ENCODE peak calls at places on chromosomes 4 and X, in four cellular contexts. E, A, F and L are unnamed samples.

GRCh38 chr4:11608992-11609391 is 180.3 kb upstream of the HS3ST1 start:
- DNase-seq in F (no peak), A (no peak), E (no peak), L (no peak)

GRCh38 chr4:135243960-135244561 is 1042.5 kb upstream of the PABPC4L start:
- DNase-seq in A (no peak), E (no peak), F (no peak), L (no peak)

GRCh38 chr4:150211821-150212445 is 133.7 kb downstream of the DCLK2 start:
- DNase-seq in E (no peak), F (no peak), A (no peak), L (no peak)

GRCh38 chr4:23324291-23324690 is 565.6 kb downstream of the PPARGC1A start:
- DNase-seq in E (no peak), F (no peak), A (no peak), L (no peak)

GRCh38 chr4:70402762-70403161 is 5.0 kb downstream of the OPRPN start:
- DNase-seq in E (no peak), A (no peak), F (no peak), L (no peak)

GRCh38 chrX:136076942-136077341 is 70.4 kb upstream of the FHL1 start:
- DNase-seq in A (no peak), F (no peak), E (no peak), L (no peak)

GRCh38 chrX:107506596-107507031 is 57.2 kb downstream of the FRMPD3 start:
- DNase-seq in A (no peak), F (no peak), E (no peak), L (no peak)

GRCh38 chr4:53055716-53056413 is 193.7 kb downstream of the RASL11B start:
- DNase-seq in A (no peak), E (no peak), F (no peak), L (no peak)

GRCh38 chrX:38262715-38263620 is 42.3 kb upstream of the SRPX start:
- DNase-seq in A (no peak), F (no peak), E (no peak), L (no peak)

GRCh38 chr4:41696131-41696530 is 52.4 kb downstream of the PHOX2B start:
- DNase-seq in A (no peak), E (no peak), F (no peak), L (no peak)

GRCh38 chr4:44725166-44725565 is 1.2 kb downstream of the GNPDA2 start:
- DNase-seq in F (no peak), E (no peak), A (no peak), L (no peak)

GRCh38 chr4:184163813-184164212 is 53.9 kb downstream of the ENPP6 start:
- DNase-seq in F (no peak), A (no peak), E (peak), L (no peak)

GRCh38 chr4:87108142-87108546 is 112.3 kb downstream of the KLHL8 start:
- DNase-seq in A (no peak), F (no peak), E (no peak), L (no peak)

GRCh38 chr4:102537280-102537679 is 36.1 kb downstream of the NFKB1 start:
- DNase-seq in E (no peak), A (no peak), F (no peak), L (no peak)

GRCh38 chr4:4424499-4425115 is 37.7 kb downstream of the NSG1 start:
- DNase-seq in A (no peak), E (no peak), F (no peak), L (no peak)

GRCh38 chrX:24189490-24189889 is 40.0 kb downstream of the ZFX start:
- DNase-seq in A (no peak), E (no peak), F (no peak), L (no peak)

GRCh38 chrX:155632424-155633100 is 19.8 kb upstream of the TMLHE start:
- DNase-seq in E (no peak), A (no peak), F (no peak), L (no peak)

GRCh38 chr4:24686866-24687672 is 102.7 kb upstream of the DHX15 start:
- DNase-seq in F (no peak), A (no peak), E (no peak), L (no peak)

GRCh38 chrX:9646471-9647038 is 119.1 kb downstream of the GPR143 start:
- DNase-seq in F (no peak), E (no peak), A (no peak), L (no peak)
- TF ChIP-seq POLR2AphosphoS5 in F (no peak), E (no peak), A (no peak), L (no peak)

GRCh38 chr4:2800691-2801596 is 8.1 kb downstream of the SH3BP2 start:
- DNase-seq in F (peak), A (no peak), E (no peak), L (no peak)
- TF ChIP-seq POLR2A in F (no peak), A (no peak), E (no peak), L (no peak)

GRCh38 chr4:1675802-1676137 is 8.3 kb downstream of the FAM53A start:
- DNase-seq in A (no peak), F (peak), E (no peak), L (no peak)
- TF ChIP-seq POLR2AphosphoS5 in A (no peak), F (no peak), E (no peak), L (no peak)

DNA sequence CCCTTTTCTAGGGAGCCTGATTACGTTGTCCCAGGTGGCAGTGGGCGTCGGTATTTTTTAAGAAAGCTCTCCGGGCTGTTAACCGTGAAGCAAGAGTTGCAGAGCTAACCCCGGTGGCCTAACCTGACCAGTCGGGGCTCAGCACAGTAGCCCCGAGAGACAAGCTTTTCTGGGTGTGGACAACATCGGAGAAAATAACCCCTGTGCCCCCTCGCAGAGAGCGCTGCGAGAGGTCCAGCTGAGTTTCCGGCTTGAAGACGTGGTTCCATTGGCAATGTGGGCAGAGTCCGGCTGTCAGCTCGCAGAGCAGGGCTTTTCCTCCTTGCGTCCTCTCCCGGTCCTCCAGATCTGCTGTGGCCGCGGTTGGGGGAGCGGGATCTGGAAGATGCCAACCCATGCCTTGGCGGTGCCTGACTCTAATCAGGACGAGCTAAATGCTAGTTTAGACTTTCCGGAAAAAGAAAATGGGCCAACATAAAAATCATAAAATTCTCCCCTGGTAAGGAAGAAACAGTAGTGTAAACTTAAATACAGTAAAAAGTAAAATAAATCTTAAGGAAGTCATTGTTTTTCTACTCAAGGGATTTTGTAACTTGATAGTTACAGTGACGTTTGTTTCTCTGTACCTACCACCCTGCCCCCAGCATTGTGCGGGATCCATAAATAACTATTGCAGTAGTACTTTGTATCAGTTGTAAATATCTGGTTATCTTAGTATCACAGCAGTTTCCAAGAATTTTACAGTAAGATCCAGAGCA is 603 bp upstream of the PLA2G12A start:
- DNase-seq in F (peak), A (peak), E (no peak), L (no peak)
- TF ChIP-seq POLR2A in F (no peak), A (peak), E (no peak), L (no peak)

GRCh38 chr4:118279920-118280432 is 72.8 kb downstream of the PRSS12 start:
- DNase-seq in A (no peak), E (no peak), F (no peak), L (no peak)
- TF ChIP-seq POLR2AphosphoS5 in A (no peak), E (peak), F (no peak), L (no peak)

GRCh38 chr4:89023140-89023539 is 33.8 kb downstream of the FAM13A start:
- DNase-seq in A (no peak), E (no peak), F (no peak), L (no peak)

GRCh38 chr4:89022426-89023128 is 34.4 kb downstream of the FAM13A start:
- DNase-seq in E (no peak), F (no peak), A (no peak), L (no peak)

GRCh38 chr4:89021678-89022077 is 35.3 kb downstream of the FAM13A start:
- DNase-seq in A (no peak), F (no peak), E (no peak), L (no peak)

GRCh38 chr4:89026542-89026941 is 30.4 kb downstream of the FAM13A start:
- DNase-seq in F (no peak), E (no peak), A (no peak), L (no peak)

GRCh38 chr4:89024051-89024675 is 32.8 kb downstream of the FAM13A start:
- DNase-seq in F (no peak), E (peak), A (no peak), L (peak)
- TF ChIP-seq POLR2A in F (no peak), E (no peak), A (no peak), L (no peak)

GRCh38 chrX:9456250-9457074 is 8.4 kb upstream of the TBL1X start:
- DNase-seq in E (no peak), A (no peak), F (no peak), L (no peak)
- TF ChIP-seq POLR2AphosphoS5 in E (no peak), A (no peak), F (no peak), L (no peak)

GRCh38 chr4:143555676-143556075 is 42.2 kb downstream of the SMARCA5 start:
- DNase-seq in F (no peak), E (no peak), A (no peak), L (no peak)

GRCh38 chr4:143554728-143555597 is 41.5 kb downstream of the SMARCA5 start:
- DNase-seq in F (no peak), E (no peak), A (no peak), L (no peak)

GRCh38 chr4:143559757-143560147 is 46.2 kb downstream of the SMARCA5 start:
- DNase-seq in F (peak), E (no peak), A (no peak), L (no peak)

GRCh38 chr4:143558286-143558685 is 44.8 kb downstream of the SMARCA5 start:
- DNase-seq in F (no peak), E (no peak), A (no peak), L (no peak)

DNA sequence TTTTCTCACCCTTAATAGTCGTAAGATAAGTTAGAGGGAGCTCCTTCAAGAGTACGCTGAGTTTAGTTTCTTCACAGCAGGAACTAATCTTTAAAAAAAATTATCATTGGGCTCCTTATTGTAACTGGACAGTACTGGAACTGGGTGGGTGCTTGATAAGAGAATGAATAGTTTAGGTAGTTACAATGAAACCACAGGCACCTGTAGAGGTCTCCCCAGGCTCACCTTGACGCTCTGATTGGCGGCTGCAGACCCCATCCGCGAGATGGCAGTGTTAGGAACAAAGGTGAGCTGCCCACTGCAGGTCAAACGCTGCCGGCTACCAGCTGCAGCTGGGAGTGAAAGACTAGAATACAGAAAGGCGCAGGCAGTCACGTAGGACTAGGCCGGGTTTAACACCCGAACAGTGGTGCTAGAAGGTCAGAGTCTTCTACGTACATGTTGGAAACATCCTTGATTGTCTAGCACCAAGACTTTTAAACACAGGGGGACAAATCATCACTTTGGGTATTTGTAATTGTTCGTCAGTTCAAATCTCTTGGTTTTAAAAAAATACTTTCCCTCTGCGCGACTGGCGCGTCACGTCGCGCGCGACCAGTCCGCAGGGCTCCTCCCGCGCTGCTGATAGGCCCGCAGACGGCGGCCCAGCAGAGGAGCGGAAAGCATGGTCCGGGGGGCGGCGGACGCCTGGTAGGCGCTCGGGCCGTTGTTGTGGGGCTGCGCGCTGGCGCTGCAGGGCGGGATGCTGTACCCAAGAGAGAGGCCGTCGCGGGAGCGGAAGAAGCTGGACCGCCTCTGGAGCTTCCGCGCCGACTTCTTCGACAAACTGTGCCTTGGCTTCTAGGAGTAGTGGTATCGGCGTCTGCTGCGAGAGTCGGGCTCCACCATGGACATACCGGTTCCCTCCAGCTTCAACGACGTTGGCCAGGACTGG is 45.6 kb downstream of the SMARCA5 start:
- DNase-seq in A (peak), F (peak), E (peak), L (peak)
- TF ChIP-seq POLR2A in A (no peak), F (no peak), E (no peak), L (peak)

GRCh38 chr4:174136013-174136412 is 147.5 kb downstream of the FBXO8 start:
- DNase-seq in F (no peak), E (no peak), A (no peak), L (no peak)

GRCh38 chr4:174137698-174138097 is 145.8 kb downstream of the FBXO8 start:
- DNase-seq in A (no peak), F (no peak), E (no peak), L (no peak)

GRCh38 chr4:174135530-174135929 is 147.9 kb downstream of the FBXO8 start:
- DNase-seq in E (no peak), A (no peak), F (no peak), L (no peak)

GRCh38 chr4:174134361-174134760 is 149.1 kb downstream of the FBXO8 start:
- DNase-seq in F (no peak), A (no peak), E (no peak), L (no peak)

DNA sequence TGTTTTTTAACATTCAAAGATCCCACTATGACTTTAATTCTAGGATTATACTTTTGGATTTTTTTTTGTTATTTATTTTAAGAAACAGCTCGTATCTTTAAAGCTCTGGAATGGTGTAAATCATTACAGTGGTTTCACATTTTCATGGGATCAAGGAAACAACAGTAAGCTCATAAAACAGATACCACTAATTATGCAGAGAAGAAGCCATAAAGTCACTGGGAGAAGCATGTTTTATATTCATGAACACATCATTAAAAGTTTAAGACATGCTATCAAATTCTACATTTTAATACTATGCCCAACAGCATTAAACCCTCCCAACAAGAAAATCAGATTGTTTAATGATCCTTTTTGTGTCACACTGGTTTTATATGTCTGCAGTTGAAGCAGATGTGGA is 149.9 kb downstream of the FBXO8 start:
- DNase-seq in F (no peak), E (no peak), A (no peak), L (no peak)
- TF ChIP-seq POLR2AphosphoS5 in F (no peak), E (no peak), A (no peak), L (no peak)